ENCODE peak calls at places on chromosomes 5 and 9, in four cellular contexts. I is cerebellum; A is cardiac muscle cell; K is activated CD8-positive, alpha-beta memory T cell treated with anti-CD3 and anti-CD28 coated beads for 24 hours. C is an unnamed sample.

GRCh38 chr9:85610074-85610855 is 131.5 kb downstream of the AGTPBP1 start:
- DNase-seq in I (peak; percentile 70), A (peak; percentile 89), K (no peak), C (peak; percentile 75)

GRCh38 chr9:36999728-37000333 is 34.2 kb downstream of the PAX5 start:
- DNase-seq in I (no peak), A (no peak), K (no peak), C (no peak)

GRCh38 chr9:34413229-34413852 is 36.6 kb upstream of the MYORG start:
- DNase-seq in I (no peak), A (peak; percentile 67), K (no peak), C (peak; percentile 62)

GRCh38 chr5:131491749-131492148 is 143.3 kb downstream of the RAPGEF6 start:
- DNase-seq in I (no peak), A (no peak), K (no peak), C (no peak)

GRCh38 chr5:13325765-13326164 is 618.7 kb downstream of the DNAH5 start:
- DNase-seq in I (no peak), A (no peak), K (no peak), C (no peak)

GRCh38 chr5:153551537-153552079 is 61.1 kb downstream of the GRIA1 start:
- DNase-seq in I (no peak), A (peak; percentile 88), K (no peak), C (peak; percentile 76)

GRCh38 chr5:143142596-143143435 is 260.7 kb downstream of the NR3C1 start:
- DNase-seq in I (peak; percentile 59), A (peak; percentile 85), K (no peak), C (no peak)

GRCh38 chr9:8114826-8115225 is 315.2 kb upstream of the DMAC1 start:
- DNase-seq in I (no peak), A (no peak), K (no peak), C (no peak)

GRCh38 chr5:128667148-128667547 is 129.1 kb upstream of the FBN2 start:
- DNase-seq in I (no peak), A (no peak), K (no peak), C (peak; percentile 10)

GRCh38 chr5:73272351-73272750 is 99.4 kb downstream of the TMEM174 start:
- DNase-seq in I (no peak), A (no peak), K (no peak), C (no peak)

GRCh38 chr5:161047024-161047423 is 195.0 kb upstream of the ATP10B start:
- DNase-seq in I (no peak), A (no peak), K (no peak), C (no peak)

GRCh38 chr9:78601957-78602565 is 305.1 kb downstream of the PSAT1 start:
- DNase-seq in I (peak; percentile 19), A (peak; percentile 63), K (no peak), C (peak; percentile 56)

GRCh38 chr5:159467666-159468065 is 137.4 kb upstream of the IL12B start:
- DNase-seq in I (peak; percentile 64), A (no peak), K (no peak), C (no peak)

GRCh38 chr5:124512236-124512635 is 234.2 kb downstream of the ZNF608 start:
- DNase-seq in I (peak; percentile 76), A (peak; percentile 13), K (no peak), C (no peak)

GRCh38 chr5:108353087-108353486 is 28.8 kb downstream of the FBXL17 start:
- DNase-seq in I (no peak), A (no peak), K (no peak), C (no peak)

GRCh38 chr9:7094052-7094451 is 336.3 kb downstream of the KDM4C start:
- DNase-seq in I (peak; percentile 26), A (peak; percentile 33), K (no peak), C (no peak)

GRCh38 chr9:24381205-24381604 is 164.5 kb downstream of the IZUMO3 start:
- DNase-seq in I (no peak), A (no peak), K (no peak), C (no peak)

GRCh38 chr9:3497406-3497805 is 28.4 kb downstream of the RFX3 start:
- DNase-seq in I (no peak), A (peak; percentile 36), K (no peak), C (no peak)

GRCh38 chr5:130055572-130055971 is 151.3 kb downstream of the CHSY3 start:
- DNase-seq in I (no peak), A (no peak), K (no peak), C (no peak)

GRCh38 chr9:110021891-110022290 is 186.1 kb downstream of the C9orf152 start:
- DNase-seq in I (no peak), A (no peak), K (no peak), C (no peak)

GRCh38 chr9:81389569-81389993 is 299.8 kb downstream of the TLE1 start:
- DNase-seq in I (no peak), A (peak; percentile 97), K (no peak), C (no peak)

GRCh38 chr5:149940077-149940574 is 4.5 kb downstream of the PDE6A start:
- DNase-seq in I (no peak), A (peak; percentile 87), K (no peak), C (peak; percentile 68)

GRCh38 chr9:93205045-93205768 is 21.3 kb downstream of the WNK2 start:
- DNase-seq in I (peak; percentile 67), A (peak; percentile 62), K (no peak), C (no peak)

GRCh38 chr5:59661939-59662615 is 231.4 kb downstream of the PDE4D start:
- DNase-seq in I (no peak), A (peak; percentile 39), K (no peak), C (no peak)

GRCh38 chr5:9411142-9411541 is 134.7 kb downstream of the SEMA5A start:
- DNase-seq in I (no peak), A (no peak), K (no peak), C (no peak)

GRCh38 chr5:129067745-129068144 is 26.8 kb upstream of the ISOC1 start:
- DNase-seq in I (no peak), A (no peak), K (no peak), C (no peak)